ENCODE peak calls at places on chromosomes 11 and 22, in ten cellular contexts. B is cardiac muscle cell; L is AG09309; K is RWPE1; C is fibroblast of pulmonary artery; G is activated CD4-positive, alpha-beta T cell treated with anti-CD3 and anti-CD28 coated beads, Interleukin-2, amount 10 ng/mL, durations not matched to agents 7 days and 5 days; T is ecto neural progenitor cell; W is NCI-H1092; H is stomach; A is head of caudate nucleus. Z is an unnamed sample.
A peak's percentile ranks its signal among the peaks of the same experiment; 100 is the strongest.

GRCh38 chr11:2383823-2384722 is 7.0 kb downstream of the CD81 start:
- DNase-seq in B (no peak), L (no peak), K (peak; percentile 55), C (no peak), G (no peak), T (no peak), W (no peak), H (no peak), A (peak; percentile 52), Z (no peak)

GRCh38 chr11:10605941-10606381 is 37.5 kb upstream of the LYVE1 start:
- DNase-seq in B (peak; percentile 87), L (peak; percentile 28), K (no peak), C (peak; percentile 85), G (no peak), T (peak; percentile 49), W (no peak), H (peak; percentile 46), A (no peak), Z (no peak)

GRCh38 chr11:64384981-64385952 is 26.3 kb downstream of the RPS6KA4 start:
- DNase-seq in B (no peak), L (no peak), K (no peak), C (no peak), G (no peak), T (no peak), W (peak; percentile 27), H (no peak), A (no peak), Z (no peak)

GRCh38 chr11:124882339-124883071 is 15.2 kb downstream of the ROBO4 start:
- DNase-seq in B (peak; percentile 51), L (no peak), K (no peak), C (peak; percentile 32), G (no peak), T (no peak), W (no peak), H (no peak), A (no peak), Z (no peak)

GRCh38 chr11:3939211-3939610 is 83.7 kb downstream of the STIM1 start:
- DNase-seq in B (peak; percentile 91), L (peak; percentile 73), K (no peak), C (peak; percentile 79), G (no peak), T (no peak), W (no peak), H (no peak), A (no peak), Z (no peak)

GRCh38 chr22:23157560-23158515 is 12.6 kb downstream of the RAB36 start:
- DNase-seq in B (no peak), L (no peak), K (no peak), C (no peak), G (no peak), T (no peak), W (no peak), H (no peak), A (no peak), Z (no peak)

GRCh38 chr11:17221968-17222367 is 14.2 kb upstream of the PIK3C2A start:
- DNase-seq in B (peak; percentile 46), L (peak; percentile 17), K (no peak), C (peak; percentile 52), G (no peak), T (no peak), W (no peak), H (no peak), A (no peak), Z (peak; percentile 3)

GRCh38 chr11:43546561-43547410 is 133.8 kb upstream of the HSD17B12 start:
- DNase-seq in B (no peak), L (no peak), K (no peak), C (no peak), G (no peak), T (no peak), W (no peak), H (peak; percentile 30), A (no peak), Z (no peak)

GRCh38 chr11:75547617-75548054 is 14.4 kb upstream of the SERPINH1 start:
- DNase-seq in B (peak; percentile 82), L (no peak), K (peak; percentile 78), C (peak; percentile 77), G (peak; percentile 29), T (peak; percentile 88), W (peak; percentile 69), H (peak; percentile 74), A (peak; percentile 68), Z (peak; percentile 82)

GRCh38 chr11:19453893-19454292 is 213.1 kb upstream of the E2F8 start:
- DNase-seq in B (peak; percentile 79), L (no peak), K (peak; percentile 71), C (peak; percentile 87), G (no peak), T (no peak), W (no peak), H (no peak), A (no peak), Z (peak; percentile 61)

GRCh38 chr11:100612766-100613165 is 74.3 kb upstream of the ARHGAP42 start:
- DNase-seq in B (no peak), L (no peak), K (no peak), C (no peak), G (no peak), T (no peak), W (no peak), H (no peak), A (no peak), Z (peak; percentile 8)

GRCh38 chr11:116379185-116379828 is 393.5 kb downstream of the BUD13 start:
- DNase-seq in B (peak; percentile 42), L (no peak), K (peak; percentile 26), C (peak; percentile 20), G (peak; percentile 24), T (peak; percentile 60), W (no peak), H (no peak), A (no peak), Z (peak; percentile 31)

GRCh38 chr11:92915551-92915950 is 53.9 kb upstream of the MTNR1B start:
- DNase-seq in B (no peak), L (no peak), K (no peak), C (no peak), G (no peak), T (no peak), W (no peak), H (no peak), A (no peak), Z (no peak)

Z was measured in PC-3.